ENCODE peak calls at places on chromosomes 5 and 9, in five cellular contexts. G, L, Q, T and X are unnamed samples.
A peak's percentile ranks its signal among the peaks of the same experiment; 100 is the strongest.

GRCh38 chr9:123360161-123361085 is 4.4 kb downstream of the CRB2 start:
- DNase-seq in G (peak; percentile 97), L (no peak), Q (peak; percentile 95), T (peak; percentile 89), X (peak; percentile 84)

GRCh38 chr5:10461904-10462542 is 20.3 kb downstream of the ROPN1L start:
- DNase-seq in G (no peak), L (no peak), Q (no peak), T (no peak), X (no peak)

GRCh38 chr5:135829179-135829578 is 5.3 kb upstream of the SLC25A48 start:
- DNase-seq in G (no peak), L (no peak), Q (no peak), T (no peak), X (no peak)

GRCh38 chr5:74206571-74207550 is 433.7 kb downstream of the ENC1 start:
- DNase-seq in G (no peak), L (no peak), Q (peak; percentile 34), T (no peak), X (no peak)

GRCh38 chr5:34627794-34628193 is 28.3 kb upstream of the RAI14 start:
- DNase-seq in G (no peak), L (no peak), Q (no peak), T (no peak), X (no peak)

GRCh38 chr5:95134326-95134725 is 150.6 kb downstream of the MCTP1 start:
- DNase-seq in G (no peak), L (no peak), Q (no peak), T (no peak), X (no peak)

GRCh38 chr9:131815971-131816873 is 76.3 kb upstream of the RAPGEF1 start:
- DNase-seq in G (no peak), L (no peak), Q (no peak), T (no peak), X (no peak)

GRCh38 chr5:138212828-138213160 is 329 bp downstream of the CDC23 start:
- DNase-seq in G (no peak), L (no peak), Q (no peak), T (peak; percentile 20), X (peak; percentile 31)

GRCh38 chr5:135232958-135233357 is 166.1 kb downstream of the MACROH2A1 start:
- DNase-seq in G (no peak), L (no peak), Q (no peak), T (no peak), X (no peak)

GRCh38 chr5:127088226-127088625 is 14.9 kb upstream of the C5orf63 start:
- DNase-seq in G (no peak), L (peak; percentile 80), Q (peak; percentile 29), T (no peak), X (no peak)

GRCh38 chr5:122341087-122341486 is 29.1 kb downstream of the SNCAIP start:
- DNase-seq in G (no peak), L (no peak), Q (no peak), T (peak; percentile 8), X (no peak)

GRCh38 chr9:5188060-5188707 is 2.7 kb upstream of the INSL6 start:
- DNase-seq in G (no peak), L (no peak), Q (no peak), T (no peak), X (no peak)

GRCh38 chr9:35908484-35909125 is 685 bp upstream of the SPAAR start:
- DNase-seq in G (no peak), L (no peak), Q (no peak), T (no peak), X (no peak)

GRCh38 chr9:90025816-90026215 is 421.0 kb downstream of the GADD45G start:
- DNase-seq in G (no peak), L (no peak), Q (no peak), T (no peak), X (no peak)

GRCh38 chr9:18185196-18185595 is 288.8 kb upstream of the ADAMTSL1 start:
- DNase-seq in G (no peak), L (no peak), Q (peak; percentile 55), T (no peak), X (no peak)

GRCh38 chr5:43101491-43101890 is 19.2 kb upstream of the ZNF131 start:
- DNase-seq in G (peak; percentile 15), L (no peak), Q (no peak), T (no peak), X (no peak)

GRCh38 chr5:178375348-178375747 is 142.7 kb upstream of the PHYKPL start:
- DNase-seq in G (no peak), L (no peak), Q (no peak), T (no peak), X (no peak)

GRCh38 chr9:129566563-129567266 is 54.2 kb downstream of the C9orf50 start:
- DNase-seq in G (no peak), L (no peak), Q (no peak), T (no peak), X (no peak)

GRCh38 chr9:129567329-129567728 is 53.6 kb downstream of the C9orf50 start:
- DNase-seq in G (no peak), L (no peak), Q (no peak), T (no peak), X (no peak)

GRCh38 chr9:129568560-129569505 is 52.1 kb downstream of the C9orf50 start:
- DNase-seq in G (peak; percentile 65), L (no peak), Q (peak; percentile 54), T (peak; percentile 56), X (no peak)

GRCh38 chr9:129569506-129570449 is 51.1 kb downstream of the C9orf50 start:
- DNase-seq in G (peak; percentile 57), L (no peak), Q (no peak), T (peak; percentile 45), X (no peak)

DNA sequence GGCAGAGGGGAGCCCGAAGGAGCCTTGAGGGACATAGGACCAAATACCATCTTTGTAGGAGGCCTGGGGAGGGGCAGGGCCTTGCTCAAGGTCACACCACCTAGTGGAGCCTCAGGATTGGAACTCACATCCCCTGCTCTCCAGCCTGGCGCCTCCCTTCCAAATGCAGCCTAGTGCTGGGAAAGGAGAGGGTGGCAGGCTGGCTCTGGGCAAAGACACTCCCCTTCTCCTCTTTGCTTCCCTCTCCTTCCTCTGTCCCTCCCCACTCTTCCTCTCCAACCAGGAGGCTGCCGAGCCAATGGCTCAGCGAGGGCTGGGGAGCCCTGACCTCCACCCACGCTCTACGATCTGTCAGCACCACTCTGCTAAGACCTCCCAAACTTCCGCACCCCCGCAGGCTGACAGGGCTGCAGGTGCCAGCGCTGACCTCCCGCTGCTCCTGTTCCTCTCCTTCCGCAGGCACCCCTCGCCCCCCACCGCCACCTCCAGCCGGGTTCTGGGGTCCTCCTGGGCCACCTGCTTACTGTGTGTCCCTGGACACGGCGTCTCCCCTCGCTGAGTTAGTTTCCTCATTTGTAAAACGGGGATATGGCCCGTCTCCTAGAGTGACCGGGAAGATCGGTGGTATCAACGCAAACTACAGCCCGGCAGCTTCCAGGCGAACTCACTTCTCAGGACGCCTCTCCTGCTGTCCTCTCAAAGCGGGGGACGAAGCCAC is 52.9 kb downstream of the C9orf50 start:
- DNase-seq in G (peak; percentile 74), L (no peak), Q (no peak), T (no peak), X (no peak)
- TF ChIP-seq CTCF in G (no peak), L (no peak), Q (no peak), T (no peak), X (no peak)

GRCh38 chr5:139669681-139670368 is 21.7 kb downstream of the CXXC5 start:
- DNase-seq in G (peak; percentile 74), L (no peak), Q (no peak), T (peak; percentile 69), X (peak; percentile 63)

GRCh38 chr5:139668924-139669680 is 21.0 kb downstream of the CXXC5 start:
- DNase-seq in G (no peak), L (no peak), Q (no peak), T (no peak), X (no peak)

GRCh38 chr5:139671096-139671841 is 23.1 kb downstream of the CXXC5 start:
- DNase-seq in G (no peak), L (no peak), Q (no peak), T (peak; percentile 73), X (no peak)

GRCh38 chr5:139668064-139668880 is 20.1 kb downstream of the CXXC5 start:
- DNase-seq in G (no peak), L (no peak), Q (no peak), T (peak; percentile 78), X (peak; percentile 61)

DNA sequence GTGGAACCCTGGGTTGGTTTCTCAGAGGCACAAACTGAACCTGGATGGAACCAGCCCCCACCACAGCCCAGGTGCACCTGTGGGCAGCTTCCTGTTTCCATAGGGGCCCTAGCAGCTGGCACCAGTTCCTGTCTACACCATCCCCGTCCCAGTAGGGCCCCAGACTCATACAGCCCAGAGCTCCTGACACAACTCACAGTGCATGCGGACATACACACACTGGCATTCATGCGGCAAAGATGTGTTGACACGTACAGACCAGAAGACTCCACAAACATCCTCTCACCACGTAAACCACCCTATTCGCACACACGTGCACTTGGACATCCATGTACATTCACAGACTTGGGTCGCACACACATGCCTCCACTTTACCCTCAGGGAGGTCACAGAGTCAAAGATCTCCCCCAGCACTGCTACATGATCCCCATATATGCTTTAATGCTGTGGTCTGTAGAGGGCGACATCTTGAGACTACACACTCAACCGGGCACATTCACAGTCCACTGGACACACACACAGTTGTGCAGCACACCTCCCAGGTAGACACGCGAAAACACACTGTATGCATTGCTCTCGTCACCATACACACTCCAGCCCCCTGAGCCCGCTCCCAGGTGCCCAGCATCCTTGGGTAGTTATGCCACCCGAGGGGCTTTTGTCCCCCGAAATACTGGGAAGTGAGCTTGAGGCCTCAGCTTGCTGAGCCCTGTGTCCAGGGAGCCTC is 22.4 kb downstream of the CXXC5 start:
- DNase-seq in G (no peak), L (no peak), Q (no peak), T (peak; percentile 84), X (peak; percentile 74)
- TF ChIP-seq CTCF in G (peak; percentile 47), L (peak; percentile 24), Q (no peak), T (peak; percentile 59), X (peak; percentile 45)

GRCh38 chr9:100505564-100506159 is 32.7 kb downstream of the TMEFF1 start:
- DNase-seq in G (peak; percentile 60), L (no peak), Q (peak; percentile 75), T (peak; percentile 37), X (peak; percentile 36)
- TF ChIP-seq CTCF in G (peak; percentile 89), L (peak; percentile 54), Q (peak; percentile 49), T (peak; percentile 83), X (peak; percentile 72)

GRCh38 chr5:5273976-5274375 is 133.8 kb downstream of the ADAMTS16 start:
- DNase-seq in G (no peak), L (no peak), Q (no peak), T (no peak), X (no peak)

GRCh38 chr5:5271606-5272321 is 131.6 kb downstream of the ADAMTS16 start:
- DNase-seq in G (no peak), L (no peak), Q (no peak), T (no peak), X (no peak)

GRCh38 chr5:5270161-5270560 is 130.0 kb downstream of the ADAMTS16 start:
- DNase-seq in G (no peak), L (no peak), Q (no peak), T (no peak), X (no peak)

GRCh38 chr5:5273398-5273797 is 133.3 kb downstream of the ADAMTS16 start:
- DNase-seq in G (no peak), L (no peak), Q (no peak), T (no peak), X (no peak)

DNA sequence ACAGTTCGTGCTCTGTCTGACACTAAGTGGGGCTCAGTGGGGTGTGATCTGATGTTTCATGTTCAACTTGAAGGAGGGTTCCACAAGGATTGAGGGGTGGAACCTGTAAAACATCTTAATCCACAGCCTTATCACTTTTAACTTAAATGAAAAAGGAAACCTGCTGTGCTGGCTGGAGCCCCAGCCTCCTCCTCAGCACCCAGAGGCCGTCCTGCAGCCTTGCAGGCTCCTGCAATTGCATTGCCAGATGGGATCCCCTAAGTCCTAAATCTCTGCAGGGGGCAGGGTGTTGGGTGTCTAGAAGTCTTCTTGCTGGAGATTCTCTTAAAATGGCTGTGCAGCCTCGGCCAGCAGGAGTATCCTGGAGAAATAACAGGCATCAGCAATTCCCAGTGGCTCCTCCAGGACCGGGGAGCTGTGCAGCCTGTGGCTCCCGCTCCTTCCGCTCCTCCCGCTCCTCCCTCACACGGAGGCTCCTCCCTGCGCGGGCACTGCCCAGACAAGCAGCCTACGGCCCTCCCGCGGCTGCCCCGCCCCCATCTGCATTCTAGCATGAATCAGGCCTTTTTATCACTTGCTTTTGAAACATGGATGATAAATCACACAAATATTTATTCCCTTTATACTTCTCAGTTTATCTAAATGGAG is 131.0 kb downstream of the ADAMTS16 start:
- DNase-seq in G (peak; percentile 12), L (peak; percentile 3), Q (peak; percentile 46), T (no peak), X (no peak)
- TF ChIP-seq CTCF in G (no peak), L (no peak), Q (no peak), T (no peak), X (no peak)